ENCODE peak calls at places on chromosome 10, in six cellular contexts. One of them, this sample, is unnamed.

GRCh38 chr10:73838827-73839226 is 27.4 kb upstream of the NDST2 start:
- DNase-seq in transverse colon: no peak
- DNase-seq in heart left ventricle: no peak
- DNase-seq in uterus: no peak
- DNase-seq in BJ: no peak
- DNase-seq in suprapubic skin: no peak
- DNase-seq in this sample: no peak

GRCh38 chr10:22505923-22506685 is 160.8 kb downstream of the SPAG6 start:
- DNase-seq in transverse colon: peak; percentile 65
- DNase-seq in heart left ventricle: no peak
- DNase-seq in uterus: no peak
- DNase-seq in BJ: no peak
- DNase-seq in suprapubic skin: no peak
- DNase-seq in this sample: peak; percentile 61

GRCh38 chr10:103463456-103463855 is 4.8 kb upstream of the CALHM1 start:
- DNase-seq in transverse colon: no peak
- DNase-seq in heart left ventricle: no peak
- DNase-seq in uterus: no peak
- DNase-seq in BJ: no peak
- DNase-seq in suprapubic skin: no peak
- DNase-seq in this sample: no peak

GRCh38 chr10:71010730-71011129 is 122.4 kb upstream of the PCBD1 start:
- DNase-seq in transverse colon: no peak
- DNase-seq in heart left ventricle: no peak
- DNase-seq in uterus: no peak
- DNase-seq in BJ: no peak
- DNase-seq in suprapubic skin: no peak
- DNase-seq in this sample: no peak

GRCh38 chr10:76033457-76034196 is 602.2 kb downstream of the LRMDA start:
- DNase-seq in transverse colon: no peak
- DNase-seq in heart left ventricle: no peak
- DNase-seq in uterus: peak; percentile 21
- DNase-seq in BJ: no peak
- DNase-seq in suprapubic skin: no peak
- DNase-seq in this sample: peak; percentile 48

GRCh38 chr10:53458007-53458406 is 685.4 kb upstream of the MBL2 start:
- DNase-seq in transverse colon: no peak
- DNase-seq in heart left ventricle: no peak
- DNase-seq in uterus: no peak
- DNase-seq in BJ: no peak
- DNase-seq in suprapubic skin: no peak
- DNase-seq in this sample: no peak

GRCh38 chr10:70893227-70894006 is 5.1 kb upstream of the PCBD1 start:
- DNase-seq in transverse colon: no peak
- DNase-seq in heart left ventricle: no peak
- DNase-seq in uterus: peak; percentile 6
- DNase-seq in BJ: no peak
- DNase-seq in suprapubic skin: no peak
- DNase-seq in this sample: no peak

GRCh38 chr10:2978111-2978510 is 89.2 kb upstream of the PFKP start:
- DNase-seq in transverse colon: no peak
- DNase-seq in heart left ventricle: no peak
- DNase-seq in uterus: no peak
- DNase-seq in BJ: no peak
- DNase-seq in suprapubic skin: no peak
- DNase-seq in this sample: peak; percentile 38

GRCh38 chr10:75801121-75801520 is 369.7 kb downstream of the LRMDA start:
- DNase-seq in transverse colon: no peak
- DNase-seq in heart left ventricle: no peak
- DNase-seq in uterus: no peak
- DNase-seq in BJ: no peak
- DNase-seq in suprapubic skin: no peak
- DNase-seq in this sample: no peak

GRCh38 chr10:103618575-103619423 is 125.3 kb downstream of the NEURL1 start:
- DNase-seq in transverse colon: peak; percentile 27
- DNase-seq in heart left ventricle: peak; percentile 87
- DNase-seq in uterus: peak; percentile 85
- DNase-seq in BJ: peak; percentile 28
- DNase-seq in suprapubic skin: no peak
- DNase-seq in this sample: peak; percentile 20

GRCh38 chr10:132381726-132382125 is 15.3 kb upstream of the PWWP2B start:
- DNase-seq in transverse colon: no peak
- DNase-seq in heart left ventricle: no peak
- DNase-seq in uterus: no peak
- DNase-seq in BJ: no peak
- DNase-seq in suprapubic skin: no peak
- DNase-seq in this sample: no peak

GRCh38 chr10:13945760-13946460 is 359.1 kb downstream of the PRPF18 start:
- DNase-seq in transverse colon: no peak
- DNase-seq in heart left ventricle: no peak
- DNase-seq in uterus: no peak
- DNase-seq in BJ: no peak
- DNase-seq in suprapubic skin: no peak
- DNase-seq in this sample: no peak

GRCh38 chr10:43350686-43351085 is 20.8 kb upstream of the FXYD4 start:
- DNase-seq in transverse colon: no peak
- DNase-seq in heart left ventricle: no peak
- DNase-seq in uterus: no peak
- DNase-seq in BJ: no peak
- DNase-seq in suprapubic skin: no peak
- DNase-seq in this sample: no peak

GRCh38 chr10:127309609-127310008 is 113.2 kb upstream of the INSYN2A start:
- DNase-seq in transverse colon: no peak
- DNase-seq in heart left ventricle: no peak
- DNase-seq in uterus: no peak
- DNase-seq in BJ: peak; percentile 14
- DNase-seq in suprapubic skin: no peak
- DNase-seq in this sample: no peak

GRCh38 chr10:76459016-76459415 is 1027.6 kb downstream of the LRMDA start:
- DNase-seq in transverse colon: peak; percentile 15
- DNase-seq in heart left ventricle: no peak
- DNase-seq in uterus: peak; percentile 72
- DNase-seq in BJ: no peak
- DNase-seq in suprapubic skin: no peak
- DNase-seq in this sample: no peak

GRCh38 chr10:33223326-33224014 is 111.0 kb downstream of the NRP1 start:
- DNase-seq in transverse colon: no peak
- DNase-seq in heart left ventricle: no peak
- DNase-seq in uterus: no peak
- DNase-seq in BJ: no peak
- DNase-seq in suprapubic skin: no peak
- DNase-seq in this sample: no peak

GRCh38 chr10:31055573-31056251 is 24.0 kb upstream of the ZNF438 start:
- DNase-seq in transverse colon: no peak
- DNase-seq in heart left ventricle: no peak
- DNase-seq in uterus: no peak
- DNase-seq in BJ: no peak
- DNase-seq in suprapubic skin: no peak
- DNase-seq in this sample: no peak

GRCh38 chr10:43249962-43250624 is 16.8 kb downstream of the RASGEF1A start:
- DNase-seq in transverse colon: no peak
- DNase-seq in heart left ventricle: peak; percentile 13
- DNase-seq in uterus: peak; percentile 10
- DNase-seq in BJ: no peak
- DNase-seq in suprapubic skin: peak; percentile 67
- DNase-seq in this sample: no peak

GRCh38 chr10:31204090-31204489 is 114.9 kb upstream of the ZEB1 start:
- DNase-seq in transverse colon: no peak
- DNase-seq in heart left ventricle: peak; percentile 72
- DNase-seq in uterus: no peak
- DNase-seq in BJ: no peak
- DNase-seq in suprapubic skin: no peak
- DNase-seq in this sample: peak; percentile 19

GRCh38 chr10:35412900-35413491 is 76.7 kb downstream of the CCNY start:
- DNase-seq in transverse colon: no peak
- DNase-seq in heart left ventricle: no peak
- DNase-seq in uterus: peak; percentile 8
- DNase-seq in BJ: no peak
- DNase-seq in suprapubic skin: no peak
- DNase-seq in this sample: no peak

GRCh38 chr10:10977231-10977956 is 40.3 kb upstream of the CELF2 start:
- DNase-seq in transverse colon: no peak
- DNase-seq in heart left ventricle: no peak
- DNase-seq in uterus: peak; percentile 42
- DNase-seq in BJ: no peak
- DNase-seq in suprapubic skin: no peak
- DNase-seq in this sample: no peak

GRCh38 chr10:49054753-49055152 is 60.6 kb downstream of the VSTM4 start:
- DNase-seq in transverse colon: no peak
- DNase-seq in heart left ventricle: no peak
- DNase-seq in uterus: no peak
- DNase-seq in BJ: no peak
- DNase-seq in suprapubic skin: no peak
- DNase-seq in this sample: no peak

GRCh38 chr10:6112893-6113292 is 24.1 kb downstream of the RBM17 start:
- DNase-seq in transverse colon: no peak
- DNase-seq in heart left ventricle: no peak
- DNase-seq in uterus: no peak
- DNase-seq in BJ: no peak
- DNase-seq in suprapubic skin: no peak
- DNase-seq in this sample: no peak

GRCh38 chr10:78510566-78511323 is 477.1 kb downstream of the RPS24 start:
- DNase-seq in transverse colon: no peak
- DNase-seq in heart left ventricle: peak; percentile 64
- DNase-seq in uterus: peak; percentile 42
- DNase-seq in BJ: no peak
- DNase-seq in suprapubic skin: peak; percentile 72
- DNase-seq in this sample: no peak

GRCh38 chr10:1345368-1345767 is 289.2 kb downstream of the WDR37 start:
- DNase-seq in transverse colon: no peak
- DNase-seq in heart left ventricle: no peak
- DNase-seq in uterus: no peak
- DNase-seq in BJ: no peak
- DNase-seq in suprapubic skin: no peak
- DNase-seq in this sample: no peak

GRCh38 chr10:1347525-1347924 is 291.3 kb downstream of the WDR37 start:
- DNase-seq in transverse colon: no peak
- DNase-seq in heart left ventricle: no peak
- DNase-seq in uterus: no peak
- DNase-seq in BJ: no peak
- DNase-seq in suprapubic skin: no peak
- DNase-seq in this sample: no peak

GRCh38 chr10:1346201-1346600 is 290.0 kb downstream of the WDR37 start:
- DNase-seq in transverse colon: no peak
- DNase-seq in heart left ventricle: no peak
- DNase-seq in uterus: no peak
- DNase-seq in BJ: no peak
- DNase-seq in suprapubic skin: no peak
- DNase-seq in this sample: no peak

GRCh38 chr10:1344408-1344807 is 288.2 kb downstream of the WDR37 start:
- DNase-seq in transverse colon: no peak
- DNase-seq in heart left ventricle: no peak
- DNase-seq in uterus: no peak
- DNase-seq in BJ: no peak
- DNase-seq in suprapubic skin: peak; percentile 38
- DNase-seq in this sample: no peak

DNA sequence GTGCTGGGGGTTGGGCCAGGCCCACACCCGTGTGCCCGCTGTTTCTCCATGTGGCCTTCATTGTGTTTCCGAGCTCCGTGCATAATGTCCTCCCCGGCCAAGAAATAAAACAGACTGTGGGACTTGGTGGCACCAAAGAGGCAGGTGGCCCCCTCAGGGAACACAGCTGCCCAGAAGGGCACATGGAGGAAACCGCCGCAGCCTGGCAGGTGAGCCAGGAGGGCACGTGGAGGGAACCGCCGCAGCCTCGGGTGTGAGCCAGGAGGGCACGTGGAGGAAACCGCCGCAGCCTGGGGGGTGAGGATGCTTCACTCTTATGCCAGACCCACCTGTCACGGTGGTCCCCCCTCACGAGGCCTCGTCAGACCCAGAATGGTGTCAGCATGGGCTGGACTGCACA is 288.7 kb downstream of the WDR37 start:
- DNase-seq in transverse colon: no peak
- DNase-seq in heart left ventricle: no peak
- DNase-seq in uterus: no peak
- DNase-seq in BJ: no peak
- DNase-seq in suprapubic skin: peak; percentile 53
- DNase-seq in this sample: no peak
- H3K4me3 ChIP-seq in transverse colon: no peak overlapping the region
- H3K4me3 ChIP-seq in heart left ventricle: no peak overlapping the region
- H3K4me3 ChIP-seq in uterus: no peak overlapping the region
- H3K4me3 ChIP-seq in BJ: no peak overlapping the region
- H3K4me3 ChIP-seq in suprapubic skin: no peak overlapping the region
- H3K4me3 ChIP-seq in this sample: no peak overlapping the region

DNA sequence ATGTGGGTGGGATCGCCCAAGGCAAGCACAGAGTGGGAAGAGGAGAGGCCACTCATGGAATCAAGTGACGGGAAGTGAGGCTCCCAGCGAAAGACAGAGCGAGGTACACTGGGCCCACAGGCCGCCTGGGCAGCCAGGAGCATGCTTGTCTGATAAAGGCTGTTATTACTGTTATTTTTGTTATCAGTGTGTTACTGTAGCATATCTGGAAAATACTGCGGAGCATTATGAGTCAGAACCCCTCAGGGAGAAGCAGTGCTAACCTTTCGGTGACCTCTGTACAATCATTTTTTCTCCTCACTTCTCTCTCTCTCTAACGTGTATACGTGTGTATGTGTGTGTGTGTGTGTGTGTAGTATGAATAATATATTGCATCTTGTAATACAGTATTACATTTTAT is 3.8 kb upstream of the TCERG1L start:
- DNase-seq in transverse colon: no peak
- DNase-seq in heart left ventricle: no peak
- DNase-seq in uterus: no peak
- DNase-seq in BJ: no peak
- DNase-seq in suprapubic skin: no peak
- DNase-seq in this sample: no peak
- H3K4me3 ChIP-seq in transverse colon: no peak overlapping the region
- H3K4me3 ChIP-seq in heart left ventricle: no peak overlapping the region
- H3K4me3 ChIP-seq in uterus: no peak overlapping the region
- H3K4me3 ChIP-seq in BJ: no peak overlapping the region
- H3K4me3 ChIP-seq in suprapubic skin: no peak overlapping the region
- H3K4me3 ChIP-seq in this sample: no peak overlapping the region

GRCh38 chr10:18334116-18334867 is 194.1 kb downstream of the CACNB2 start:
- DNase-seq in transverse colon: no peak
- DNase-seq in heart left ventricle: no peak
- DNase-seq in uterus: no peak
- DNase-seq in BJ: no peak
- DNase-seq in suprapubic skin: no peak
- DNase-seq in this sample: no peak
- H3K4me3 ChIP-seq in transverse colon: no peak overlapping the region
- H3K4me3 ChIP-seq in heart left ventricle: no peak overlapping the region
- H3K4me3 ChIP-seq in uterus: no peak overlapping the region
- H3K4me3 ChIP-seq in BJ: no peak overlapping the region
- H3K4me3 ChIP-seq in suprapubic skin: no peak overlapping the region
- H3K4me3 ChIP-seq in this sample: no peak overlapping the region

DNA sequence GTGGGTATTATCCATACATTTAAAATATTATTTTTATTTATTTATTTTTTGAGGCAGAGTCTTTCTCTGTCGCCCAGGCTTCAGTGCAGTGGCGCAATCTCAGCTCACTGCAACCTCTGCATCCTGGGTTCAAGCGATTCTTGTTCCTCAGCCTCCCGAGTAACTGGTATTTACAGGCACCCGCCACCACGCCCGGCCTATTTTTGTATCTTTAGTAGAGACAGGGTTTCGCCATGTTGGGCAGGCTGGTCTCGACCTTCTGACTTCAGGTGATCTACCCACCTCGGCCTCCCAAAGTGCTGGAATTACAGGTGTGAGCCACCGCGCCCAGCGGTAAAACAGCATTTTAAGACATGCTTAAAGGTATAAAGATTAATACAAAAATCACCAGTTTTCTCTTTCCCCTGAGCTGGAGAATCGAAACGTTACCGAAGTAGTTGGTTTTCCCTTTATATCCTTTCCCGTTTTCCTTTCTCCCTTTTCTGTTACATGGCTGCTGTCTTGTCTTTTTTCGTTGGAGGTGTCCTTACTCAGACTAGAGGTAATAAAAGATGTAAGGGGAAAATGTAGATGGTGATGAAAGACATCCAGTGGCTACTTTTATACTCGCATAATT is 1.7 kb downstream of the ARL5B start:
- DNase-seq in transverse colon: no peak
- DNase-seq in heart left ventricle: no peak
- DNase-seq in uterus: no peak
- DNase-seq in BJ: no peak
- DNase-seq in suprapubic skin: no peak
- DNase-seq in this sample: no peak
- H3K4me3 ChIP-seq in transverse colon: no peak overlapping the region
- H3K4me3 ChIP-seq in heart left ventricle: peak overlapping the region; percentile 97
- H3K4me3 ChIP-seq in uterus: no peak overlapping the region
- H3K4me3 ChIP-seq in BJ: peak overlapping the region; percentile 98
- H3K4me3 ChIP-seq in suprapubic skin: peak overlapping the region; percentile 93
- H3K4me3 ChIP-seq in this sample: peak overlapping the region; percentile 96

This sample was measured in skeletal muscle cell.